ENCODE peak calls at places on chromosomes 12 and 14, in nine cellular contexts. J is testis, A is A549, S is HCT116, N is heart left ventricle, D is transverse colon, B is IMR-90, Y is gastrocnemius medialis, R is tibial nerve. Z is an unnamed sample.

GRCh38 chr14:50082784-50083466 is 33.4 kb downstream of the VCPKMT start:
- DNase-seq in S (no peak), R (no peak), N (no peak), B (peak), A (no peak), J (no peak), D (peak), Y (no peak), Z (no peak)

GRCh38 chr14:86420131-86420530 is 890.2 kb downstream of the FLRT2 start:
- DNase-seq in B (no peak), A (no peak), Y (no peak), N (no peak), D (no peak), J (no peak), R (no peak), S (no peak), Z (no peak)

GRCh38 chr12:113056631-113057488 is at the start of gene DTX1:
- DNase-seq in Y (no peak), R (no peak), B (no peak), A (no peak), J (peak), S (no peak), N (no peak), D (no peak), Z (peak)

GRCh38 chr12:108560321-108560721 is 652 bp downstream of the SART3 start:
- DNase-seq in B (peak), J (no peak), S (no peak), A (no peak), D (no peak), N (no peak), Y (no peak), R (no peak), Z (no peak)

GRCh38 chr14:100341301-100342031 is 18.3 kb downstream of the SLC25A47 start:
- DNase-seq in J (peak), B (peak), Y (peak), D (no peak), R (peak), N (no peak), S (no peak), A (peak), Z (no peak)

GRCh38 chr14:51652168-51653095 is 722 bp downstream of the FRMD6 start:
- DNase-seq in J (peak), D (peak), S (no peak), B (no peak), N (peak), R (peak), Y (peak), A (peak), Z (peak)

GRCh38 chr12:68530299-68530698 is 80.4 kb upstream of the RAP1B start:
- DNase-seq in A (no peak), D (no peak), S (no peak), J (no peak), N (no peak), R (no peak), Y (no peak), B (no peak), Z (no peak)

GRCh38 chr12:102480401-102480800 is at the start of gene IGF1:
- DNase-seq in R (no peak), S (no peak), A (no peak), B (peak), N (no peak), D (no peak), J (peak), Y (no peak), Z (no peak)

GRCh38 chr14:100271247-100271939 is 32.4 kb downstream of the YY1 start:
- DNase-seq in B (no peak), S (no peak), A (no peak), J (no peak), N (no peak), Y (no peak), R (peak), D (peak), Z (peak)

GRCh38 chr12:110498984-110499706 is 2.8 kb downstream of the VPS29 start:
- DNase-seq in R (no peak), N (no peak), A (no peak), B (peak), S (no peak), J (no peak), Y (no peak), D (no peak), Z (no peak)

GRCh38 chr12:110501378-110501721 is 561 bp downstream of the VPS29 start:
- DNase-seq in A (peak), R (peak), J (peak), N (no peak), Y (peak), S (no peak), B (peak), D (no peak), Z (no peak)

GRCh38 chr12:110503432-110503831 is 1.3 kb downstream of the RAD9B start:
- DNase-seq in S (no peak), N (no peak), J (no peak), Y (no peak), A (no peak), D (no peak), B (no peak), R (no peak), Z (no peak)

GRCh38 chr12:110502449-110502738 is 263 bp downstream of the RAD9B start:
- DNase-seq in S (no peak), D (no peak), B (no peak), A (no peak), Y (no peak), N (no peak), J (no peak), R (no peak), Z (no peak)

GRCh38 chr12:110501722-110502448 is at the start of the genes RAD9B and VPS29:
- DNase-seq in A (peak), D (peak), N (peak), R (peak), Y (peak), B (peak), J (peak), S (peak), Z (peak)
- TF ChIP-seq POLR2A in A (peak), D (peak), N (no peak), R (peak), Y (peak), B (peak), J (peak), S (peak), Z (peak)

GRCh38 chr12:50101663-50102062 is 2.1 kb upstream of the GPD1 start:
- DNase-seq in N (no peak), J (no peak), R (no peak), Y (no peak), A (peak), D (no peak), S (peak), B (peak), Z (no peak)
- H3K27ac ChIP-seq in N (no peak), J (no peak), R (no peak), Y (peak), A (no peak), D (no peak), S (no peak), B (no peak), Z (no peak)

GRCh38 chr12:51190820-51191219 is 17.9 kb upstream of the TFCP2 start:
- DNase-seq in Y (peak), D (no peak), B (no peak), N (no peak), R (no peak), J (no peak), S (no peak), A (no peak), Z (no peak)

GRCh38 chr12:51187370-51187987 is 14.5 kb upstream of the TFCP2 start:
- DNase-seq in Y (peak), D (no peak), A (no peak), N (no peak), B (no peak), S (no peak), R (no peak), J (no peak), Z (no peak)

GRCh38 chr12:51189790-51190355 is 16.9 kb upstream of the TFCP2 start:
- DNase-seq in J (no peak), D (no peak), S (no peak), Y (no peak), A (no peak), R (no peak), N (no peak), B (no peak), Z (no peak)

GRCh38 chr12:51186465-51186864 is 13.5 kb upstream of the TFCP2 start:
- DNase-seq in N (no peak), Y (no peak), S (no peak), A (no peak), D (no peak), J (no peak), B (no peak), R (no peak), Z (no peak)

DNA sequence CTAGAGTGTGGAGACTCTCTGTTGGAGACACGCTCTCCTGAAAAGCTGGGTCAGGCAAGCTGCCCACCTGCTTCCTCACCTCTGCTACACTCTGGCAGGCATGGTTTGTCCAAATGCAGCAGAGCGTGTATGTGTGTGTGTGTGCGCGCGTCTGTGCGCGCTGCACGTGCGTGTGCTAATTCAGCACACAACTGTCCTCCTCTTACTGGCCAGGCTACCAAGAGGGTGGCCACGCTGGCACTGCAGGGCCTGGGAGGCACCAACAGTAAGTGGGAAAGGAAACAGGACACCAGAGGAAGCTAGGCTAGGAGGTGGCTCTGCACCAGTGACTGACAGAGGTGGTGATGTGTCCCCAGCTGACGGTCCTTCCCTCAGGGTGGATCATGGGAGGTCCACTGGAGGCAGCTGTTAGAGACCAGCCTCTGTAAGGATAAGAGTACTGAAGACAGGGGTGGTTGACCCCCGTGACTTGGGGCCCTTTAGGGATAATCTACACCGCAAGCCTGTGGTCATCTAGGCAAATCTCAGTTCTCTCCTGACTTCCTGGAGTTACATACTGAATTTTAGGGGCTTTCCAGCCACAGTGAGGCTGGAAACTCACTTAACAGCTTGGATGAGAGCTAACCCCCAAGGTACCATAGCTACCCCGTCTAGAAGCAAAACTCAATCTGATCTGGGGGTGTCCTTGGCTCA is 15.6 kb upstream of the TFCP2 start:
- DNase-seq in D (no peak), A (no peak), B (no peak), Y (peak), R (no peak), N (no peak), S (no peak), J (no peak), Z (no peak)
- TF ChIP-seq POLR2A in D (no peak), A (no peak), B (no peak), Y (no peak), R (no peak), N (no peak), S (no peak), J (no peak), Z (no peak)

DNA sequence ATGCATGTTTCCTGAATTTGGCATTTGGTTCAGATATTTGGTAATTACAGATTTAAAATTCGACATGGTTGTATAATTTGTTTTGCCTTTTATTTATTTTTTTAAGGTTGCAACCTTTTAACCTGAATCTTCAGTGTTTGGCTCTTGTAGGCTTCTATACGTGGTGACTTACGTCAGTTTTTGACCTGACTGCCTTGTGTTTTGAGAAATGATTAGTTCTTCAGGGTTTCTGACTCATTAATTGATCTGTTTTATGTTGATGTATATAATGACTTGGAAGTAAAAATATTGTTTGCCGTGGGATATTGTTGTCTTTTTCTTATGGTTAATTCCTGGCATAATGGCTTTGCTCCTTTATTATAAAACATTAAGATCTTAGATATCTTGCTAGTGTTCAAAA is 2.4 kb downstream of the RASSF8 start:
- DNase-seq in S (no peak), D (no peak), Y (no peak), B (peak), R (no peak), A (no peak), J (no peak), N (no peak), Z (no peak)
- H3K27ac ChIP-seq in S (no peak), D (peak), Y (no peak), B (no peak), R (peak), A (no peak), J (no peak), N (no peak), Z (no peak)

GRCh38 chr12:55817352-55818139 is at the start of the genes ORMDL2 and SARNP:
- DNase-seq in B (peak), D (peak), J (peak), R (peak), N (peak), Y (peak), A (peak), S (peak), Z (peak)
- TF ChIP-seq POLR2A in B (peak), D (peak), J (no peak), R (peak), N (no peak), Y (peak), A (peak), S (peak), Z (peak)

DNA sequence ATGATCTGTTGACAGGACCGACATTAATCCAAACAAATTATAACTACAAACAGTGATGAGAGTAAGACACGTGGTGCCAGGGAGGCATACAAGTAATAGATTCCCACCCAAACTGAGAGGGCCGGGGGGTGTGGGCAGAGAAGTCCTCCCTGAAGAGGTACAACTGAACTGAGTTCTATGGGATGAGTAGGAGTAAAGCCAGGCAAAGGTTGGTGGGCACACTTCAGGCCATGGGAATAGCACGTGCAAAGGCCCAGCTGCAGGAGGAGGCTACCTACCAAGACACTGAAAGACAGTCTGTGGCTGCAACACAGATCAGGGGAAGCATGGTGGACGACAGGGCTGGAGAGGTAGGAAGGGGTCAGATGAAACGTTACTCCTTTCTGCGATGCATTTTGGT is 22.0 kb upstream of the VWF start:
- DNase-seq in Y (no peak), J (no peak), R (no peak), S (no peak), D (no peak), N (no peak), B (no peak), A (no peak), Z (no peak)
- H3K27ac ChIP-seq in Y (no peak), J (no peak), R (no peak), S (no peak), D (no peak), N (no peak), B (no peak), A (no peak), Z (no peak)

DNA sequence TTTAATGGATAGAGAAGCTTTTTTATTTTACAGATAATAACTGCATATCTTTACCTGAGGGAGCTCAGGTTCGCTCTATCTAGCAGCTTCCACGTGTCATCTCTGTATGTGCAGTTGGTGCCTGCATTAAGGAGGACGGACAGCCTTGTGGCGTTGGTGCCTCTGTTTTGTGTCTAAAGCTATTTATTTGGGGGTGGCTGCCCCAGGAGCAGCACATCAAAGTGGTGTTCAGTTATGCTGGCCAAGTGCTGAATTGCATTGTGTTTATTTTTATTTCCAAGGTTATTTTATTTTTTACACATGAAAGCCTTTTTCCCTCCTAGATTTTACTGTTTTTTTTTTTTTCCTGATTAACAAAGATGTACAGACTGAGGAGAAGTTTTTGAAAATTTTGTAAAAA is 59.7 kb downstream of the RASSF3 start:
- DNase-seq in B (no peak), J (no peak), Y (no peak), N (no peak), R (no peak), A (no peak), S (no peak), D (no peak), Z (no peak)
- TF ChIP-seq POLR2A in B (no peak), J (no peak), Y (no peak), N (no peak), R (no peak), A (no peak), S (no peak), D (no peak), Z (no peak)

DNA sequence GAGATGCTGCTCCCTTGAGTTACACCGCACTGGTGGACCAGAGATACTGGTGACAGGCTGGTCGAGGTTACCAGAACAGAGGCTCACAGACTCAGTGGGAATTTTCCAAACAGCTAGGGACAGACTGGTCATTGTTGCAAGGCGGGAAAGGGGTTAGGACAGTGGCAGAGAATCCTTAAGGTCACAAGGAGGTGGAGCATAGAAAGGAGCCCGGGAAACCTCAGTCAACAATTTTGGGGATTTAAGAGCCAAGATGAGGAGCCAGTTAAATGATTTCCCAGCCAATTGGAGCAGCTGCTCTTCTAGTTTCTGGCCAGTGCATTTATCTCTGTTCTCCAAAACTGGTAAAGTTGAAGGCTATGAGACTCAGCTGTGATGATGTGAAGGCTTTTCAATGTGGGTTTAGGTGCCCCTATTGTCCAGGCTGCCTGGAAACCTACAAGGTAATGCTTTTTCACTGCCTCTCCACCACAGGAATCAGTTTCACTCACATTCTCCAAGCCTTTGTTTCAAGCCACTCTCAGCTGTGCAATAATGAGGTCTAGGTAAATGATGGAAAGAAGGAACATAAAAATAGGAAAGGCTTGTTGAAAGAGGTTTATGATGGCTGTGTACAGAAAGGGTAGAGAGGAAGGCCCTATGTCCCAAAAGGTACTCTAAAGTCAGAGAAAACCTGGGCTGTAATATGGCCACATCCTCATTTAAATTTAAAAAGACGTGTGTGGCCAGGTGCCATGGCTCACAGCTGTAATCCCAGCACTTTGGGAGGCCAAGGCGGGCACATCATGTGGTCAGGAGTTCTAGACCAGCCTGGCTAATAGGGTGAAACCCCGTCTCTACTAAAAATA is 7.0 kb upstream of the TNS2 start:
- DNase-seq in B (no peak), J (no peak), D (no peak), Y (no peak), S (no peak), R (peak), N (no peak), A (no peak), Z (no peak)
- H3K27ac ChIP-seq in B (no peak), J (peak), D (no peak), Y (peak), S (peak), R (peak), N (no peak), A (no peak), Z (no peak)

DNA sequence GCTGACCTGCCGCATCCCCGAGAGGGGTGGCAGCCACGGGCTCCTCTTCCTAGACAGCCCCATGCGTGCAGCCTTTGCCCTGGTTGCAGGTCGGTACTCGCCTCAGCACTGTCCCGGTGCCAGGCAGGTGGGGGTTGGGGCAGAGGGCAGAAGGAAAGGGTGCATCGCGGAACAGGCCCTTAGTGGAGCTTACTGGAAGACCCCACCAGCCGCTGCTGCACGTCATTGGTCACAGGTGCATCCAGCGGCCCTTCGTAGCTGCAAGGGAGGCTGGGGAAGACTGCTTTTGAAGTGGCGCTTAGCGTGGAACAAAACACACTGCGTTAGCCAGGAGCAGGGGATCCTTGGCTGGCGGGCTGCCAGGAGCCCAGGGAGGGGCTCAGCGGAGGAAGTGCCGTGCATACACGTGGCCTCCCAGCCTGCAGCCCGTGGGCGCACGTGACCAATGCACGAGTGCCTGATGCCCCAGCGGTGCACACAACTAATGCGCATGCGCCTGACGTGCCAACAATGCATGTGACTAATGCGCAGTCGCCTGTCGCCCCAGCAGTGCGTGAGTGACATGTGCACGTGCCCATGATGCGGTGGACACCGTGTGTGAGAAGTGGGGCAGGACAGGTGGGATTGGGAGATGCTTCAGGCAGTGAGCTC is 5.0 kb upstream of the EP400 start:
- DNase-seq in J (peak), D (peak), Y (no peak), A (no peak), B (no peak), R (no peak), N (no peak), S (no peak), Z (peak)
- TF ChIP-seq POLR2A in J (no peak), D (no peak), Y (no peak), A (peak), B (no peak), R (no peak), N (no peak), S (no peak), Z (no peak)